ENCODE peak calls at places on chromosomes 3 and 15, in six cellular contexts. N, O, I, S, R and D are unnamed samples.

GRCh38 chr3:136465296-136465695 is 215.2 kb downstream of the PCCB start:
- DNase-seq in S (no peak), I (no peak), R (no peak), N (no peak), O (no peak), D (no peak)

GRCh38 chr3:25782938-25783660 is at the start of gene NGLY1:
- DNase-seq in I (peak), O (peak), R (peak), S (peak), N (peak), D (peak)

GRCh38 chr3:136146981-136147729 is 49.0 kb downstream of the MSL2 start:
- DNase-seq in R (no peak), S (no peak), N (no peak), O (no peak), I (no peak), D (no peak)

GRCh38 chr15:94070341-94071275 is 160.8 kb upstream of the MCTP2 start:
- DNase-seq in R (peak), S (peak), N (no peak), O (no peak), I (peak), D (peak)

GRCh38 chr15:73630030-73630429 is 3.2 kb downstream of the NPTN start:
- DNase-seq in N (no peak), I (no peak), S (no peak), O (no peak), R (no peak), D (no peak)

GRCh38 chr15:56736308-56736707 is 3.0 kb upstream of the ZNF280D start:
- DNase-seq in S (no peak), O (no peak), I (no peak), R (no peak), N (no peak), D (no peak)

GRCh38 chr15:70033529-70034140 is 64.1 kb downstream of the TLE3 start:
- DNase-seq in I (no peak), N (no peak), S (no peak), R (no peak), O (no peak), D (peak)

GRCh38 chr3:10309736-10310135 is 11.2 kb downstream of the SEC13 start:
- DNase-seq in O (no peak), S (no peak), R (no peak), I (no peak), N (no peak), D (no peak)

GRCh38 chr15:98408231-98408630 is 240.1 kb upstream of the IGF1R start:
- DNase-seq in N (no peak), I (no peak), S (no peak), R (no peak), O (no peak), D (no peak)

GRCh38 chr15:90478981-90479481 is 50.7 kb upstream of the CRTC3 start:
- DNase-seq in S (peak), R (no peak), N (no peak), I (no peak), O (no peak), D (no peak)

GRCh38 chr3:111278961-111279360 is 207.3 kb downstream of the NECTIN3 start:
- DNase-seq in O (no peak), S (no peak), I (no peak), N (no peak), R (no peak), D (no peak)

GRCh38 chr3:147038456-147038855 is 367.9 kb downstream of the ZIC4 start:
- DNase-seq in S (no peak), I (no peak), N (no peak), R (no peak), O (no peak), D (no peak)

GRCh38 chr3:123559040-123559861 is 25.6 kb downstream of the HACD2 start:
- DNase-seq in I (peak), R (no peak), S (no peak), O (no peak), N (no peak), D (peak)

GRCh38 chr3:126109146-126109859 is 25.4 kb upstream of the SLC41A3 start:
- DNase-seq in O (peak), I (no peak), N (no peak), S (no peak), R (peak), D (no peak)

GRCh38 chr3:133209871-133210550 is 171.8 kb downstream of the TMEM108 start:
- DNase-seq in I (no peak), N (no peak), S (no peak), O (no peak), R (no peak), D (peak)

GRCh38 chr15:43517354-43518072 is at the start of gene MAP1A:
- DNase-seq in I (peak), N (peak), R (peak), O (no peak), S (no peak), D (peak)

GRCh38 chr15:66631616-66632263 is 65.9 kb upstream of the LCTL start:
- DNase-seq in O (no peak), R (peak), S (no peak), N (no peak), I (no peak), D (no peak)

GRCh38 chr3:195897853-195898415 is 10.4 kb downstream of the TNK2 start:
- DNase-seq in N (no peak), S (no peak), O (no peak), I (no peak), R (peak), D (peak)

GRCh38 chr15:32130823-32131222 is 100.5 kb downstream of the CHRNA7 start:
- DNase-seq in I (no peak), S (no peak), R (no peak), N (no peak), O (no peak), D (no peak)

GRCh38 chr15:79185199-79185598 is 94.6 kb upstream of the RASGRF1 start:
- DNase-seq in R (peak), N (no peak), O (no peak), I (peak), S (no peak), D (peak)

GRCh38 chr3:119084371-119085069 is 49.9 kb upstream of the IGSF11 start:
- DNase-seq in N (no peak), I (no peak), S (no peak), R (peak), O (no peak), D (no peak)

GRCh38 chr3:2156244-2156847 is 57.7 kb downstream of the CNTN4 start:
- DNase-seq in O (peak), S (no peak), R (peak), N (no peak), I (peak), D (peak)

GRCh38 chr3:37986479-37987314 is 3.9 kb upstream of the VILL start:
- DNase-seq in S (peak), R (peak), I (no peak), N (no peak), O (peak), D (no peak)

DNA sequence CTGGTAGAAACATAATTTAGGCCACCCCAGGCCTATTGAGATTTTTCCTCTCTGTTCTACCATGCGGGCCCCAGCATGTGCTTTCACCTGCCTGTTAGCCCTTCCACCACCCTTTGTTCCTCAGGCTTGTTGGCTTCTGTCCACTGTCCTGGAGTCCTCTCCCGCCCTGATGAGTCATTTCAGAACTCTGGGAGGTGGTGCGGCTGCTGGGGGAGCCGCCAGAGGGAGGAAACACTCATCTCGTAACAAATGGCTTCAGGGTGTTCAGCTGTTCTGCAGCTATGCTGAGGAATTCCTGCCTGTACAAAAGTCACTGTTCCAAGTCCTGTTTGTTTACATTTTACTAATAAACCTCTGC is 36.3 kb downstream of the LRTM1 start:
- DNase-seq in S (peak), O (no peak), R (peak), I (no peak), N (peak), D (peak)
- TF ChIP-seq CTCF in S (no peak), O (peak), R (no peak), I (no peak), N (peak), D (peak)

GRCh38 chr3:186510374-186511079 is 33.7 kb downstream of the CRYGS start:
- DNase-seq in I (no peak), R (no peak), N (no peak), S (no peak), O (no peak), D (no peak)
- TF ChIP-seq CTCF in I (no peak), R (peak), N (no peak), S (no peak), O (no peak), D (no peak)

GRCh38 chr3:124786491-124787241 is 56.4 kb downstream of the UMPS start:
- DNase-seq in N (no peak), S (no peak), I (no peak), R (no peak), O (no peak), D (no peak)
- TF ChIP-seq CTCF in N (peak), S (peak), I (no peak), R (peak), O (peak), D (peak)

GRCh38 chr15:65028921-65029735 is at the start of gene MTFMT:
- DNase-seq in R (peak), S (peak), N (peak), O (peak), I (peak), D (peak)
- TF ChIP-seq CTCF in R (peak), S (no peak), N (no peak), O (peak), I (no peak), D (no peak)

GRCh38 chr3:103791786-103792515 is 1357.1 kb downstream of the ZPLD1 start:
- DNase-seq in S (no peak), N (no peak), O (no peak), I (no peak), R (no peak), D (no peak)

GRCh38 chr3:103794656-103795055 is 1359.8 kb downstream of the ZPLD1 start:
- DNase-seq in S (no peak), I (no peak), R (peak), O (no peak), N (no peak), D (peak)

GRCh38 chr3:103796068-103796467 is 1361.3 kb downstream of the ZPLD1 start:
- DNase-seq in S (no peak), I (no peak), N (no peak), R (no peak), O (no peak), D (no peak)
- TF ChIP-seq CTCF in S (no peak), I (no peak), N (no peak), R (no peak), O (no peak), D (no peak)

GRCh38 chr3:190384241-190384863 is 3.6 kb upstream of the CLDN16 start:
- DNase-seq in O (no peak), N (peak), R (peak), I (peak), S (peak), D (peak)
- TF ChIP-seq CTCF in O (peak), N (peak), R (peak), I (peak), S (no peak), D (peak)

GRCh38 chr15:85010472-85011209 is 29.0 kb downstream of the PDE8A start:
- DNase-seq in N (no peak), O (no peak), I (no peak), R (no peak), S (no peak), D (peak)
- TF ChIP-seq CTCF in N (no peak), O (peak), I (no peak), R (peak), S (peak), D (peak)

DNA sequence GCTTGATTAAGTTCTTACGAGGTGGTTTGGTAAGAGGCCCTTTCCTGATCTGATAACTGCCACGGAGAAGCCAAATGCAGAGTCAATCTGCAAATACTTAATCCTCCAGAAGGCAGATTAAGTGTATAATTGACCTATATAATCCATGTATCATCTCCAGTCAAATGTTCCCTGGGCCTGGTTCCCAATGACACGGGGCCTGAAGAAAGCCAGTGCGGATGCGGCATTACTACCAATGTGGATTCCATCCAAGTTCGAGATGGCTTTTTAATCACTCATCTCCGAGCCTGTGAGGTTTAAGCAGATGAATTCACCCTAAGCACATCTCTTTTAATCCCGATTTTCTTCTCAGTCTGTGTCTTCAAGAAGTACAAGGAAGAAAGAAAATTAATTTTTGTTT is 60.0 kb upstream of the FEZF2 start:
- DNase-seq in N (no peak), I (no peak), O (no peak), R (no peak), S (no peak), D (no peak)
- TF ChIP-seq CTCF in N (no peak), I (no peak), O (no peak), R (no peak), S (no peak), D (no peak)

GRCh38 chr15:55518641-55519040 is 10.6 kb upstream of the DNAAF4 start:
- DNase-seq in N (no peak), S (no peak), O (no peak), R (no peak), I (no peak), D (no peak)
- TF ChIP-seq CTCF in N (no peak), S (no peak), O (peak), R (peak), I (no peak), D (peak)

GRCh38 chr3:148954981-148955380 is 36.4 kb upstream of the GYG1 start:
- DNase-seq in I (no peak), S (no peak), R (no peak), O (no peak), N (no peak), D (no peak)

GRCh38 chr3:148958681-148959080 is 32.7 kb upstream of the GYG1 start:
- DNase-seq in I (no peak), S (no peak), R (no peak), O (no peak), N (no peak), D (no peak)

GRCh38 chr3:148953094-148953493 is 38.2 kb upstream of the GYG1 start:
- DNase-seq in O (no peak), N (no peak), I (no peak), S (no peak), R (no peak), D (no peak)

GRCh38 chr3:148955544-148956346 is 35.6 kb upstream of the GYG1 start:
- DNase-seq in S (peak), N (peak), O (no peak), I (peak), R (peak), D (peak)

DNA sequence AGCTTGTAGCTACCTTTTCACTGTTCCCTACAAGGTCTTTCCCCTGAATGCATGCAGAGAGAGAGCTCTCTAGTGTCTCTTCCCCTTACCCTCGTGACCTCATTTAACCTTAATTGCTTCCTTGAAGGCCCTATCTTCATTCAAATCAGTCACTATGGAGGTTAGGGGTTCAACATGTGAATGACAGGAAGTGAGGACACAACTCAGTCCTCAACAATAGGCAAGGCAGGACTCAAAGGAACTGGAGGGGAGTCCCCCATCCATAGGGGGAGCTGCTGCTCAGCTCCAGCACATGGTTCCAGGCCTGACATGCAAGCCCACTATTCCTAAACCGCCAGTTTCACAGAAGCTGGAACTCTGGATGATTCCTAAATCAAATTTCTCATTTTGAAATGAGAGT is 33.8 kb upstream of the GYG1 start:
- DNase-seq in S (no peak), R (peak), O (no peak), N (no peak), I (peak), D (peak)
- TF ChIP-seq CTCF in S (no peak), R (peak), O (peak), N (peak), I (no peak), D (peak)